ENCODE peak calls at places on chromosomes 5 and 9, in six cellular contexts. One of them, this sample, is unnamed.

GRCh38 chr9:14314424-14314928 is 535 bp upstream of the NFIB start:
- DNase-seq in brain microvascular endothelial cell: peak; percentile 90
- DNase-seq in HCEC 1CT: peak; percentile 32
- DNase-seq in Calu3: peak; percentile 58
- DNase-seq in right atrium auricular region: peak; percentile 84
- DNase-seq in SK-N-SH: peak; percentile 74
- DNase-seq in this sample: peak; percentile 72

GRCh38 chr5:42632501-42632900 is 124.1 kb upstream of the CCDC152 start:
- DNase-seq in brain microvascular endothelial cell: no peak
- DNase-seq in HCEC 1CT: no peak
- DNase-seq in Calu3: no peak
- DNase-seq in right atrium auricular region: no peak
- DNase-seq in SK-N-SH: no peak
- DNase-seq in this sample: peak; percentile 10

GRCh38 chr5:78886650-78887230 is 98.4 kb downstream of the ARSB start:
- DNase-seq in brain microvascular endothelial cell: no peak
- DNase-seq in HCEC 1CT: peak; percentile 18
- DNase-seq in Calu3: no peak
- DNase-seq in right atrium auricular region: no peak
- DNase-seq in SK-N-SH: peak; percentile 22
- DNase-seq in this sample: no peak

GRCh38 chr5:31385774-31386537 is 145.9 kb downstream of the DROSHA start:
- DNase-seq in brain microvascular endothelial cell: no peak
- DNase-seq in HCEC 1CT: no peak
- DNase-seq in Calu3: peak; percentile 34
- DNase-seq in right atrium auricular region: no peak
- DNase-seq in SK-N-SH: no peak
- DNase-seq in this sample: no peak

GRCh38 chr9:14310247-14310646 is 3.7 kb downstream of the NFIB start:
- DNase-seq in brain microvascular endothelial cell: no peak
- DNase-seq in HCEC 1CT: no peak
- DNase-seq in Calu3: no peak
- DNase-seq in right atrium auricular region: no peak
- DNase-seq in SK-N-SH: no peak
- DNase-seq in this sample: no peak

GRCh38 chr9:114779352-114779845 is 26.4 kb downstream of the TNFSF15 start:
- DNase-seq in brain microvascular endothelial cell: no peak
- DNase-seq in HCEC 1CT: no peak
- DNase-seq in Calu3: peak; percentile 89
- DNase-seq in right atrium auricular region: peak; percentile 75
- DNase-seq in SK-N-SH: no peak
- DNase-seq in this sample: peak; percentile 59

GRCh38 chr9:111287127-111287526 is 42.9 kb downstream of the OR2K2 start:
- DNase-seq in brain microvascular endothelial cell: peak; percentile 68
- DNase-seq in HCEC 1CT: peak; percentile 72
- DNase-seq in Calu3: no peak
- DNase-seq in right atrium auricular region: no peak
- DNase-seq in SK-N-SH: no peak
- DNase-seq in this sample: no peak

GRCh38 chr9:18941060-18941746 is 91.8 kb downstream of the SAXO1 start:
- DNase-seq in brain microvascular endothelial cell: no peak
- DNase-seq in HCEC 1CT: no peak
- DNase-seq in Calu3: no peak
- DNase-seq in right atrium auricular region: no peak
- DNase-seq in SK-N-SH: no peak
- DNase-seq in this sample: no peak

GRCh38 chr9:119117409-119117808 is 251.8 kb downstream of the BRINP1 start:
- DNase-seq in brain microvascular endothelial cell: no peak
- DNase-seq in HCEC 1CT: no peak
- DNase-seq in Calu3: no peak
- DNase-seq in right atrium auricular region: no peak
- DNase-seq in SK-N-SH: no peak
- DNase-seq in this sample: no peak

GRCh38 chr9:34647651-34648050 is 1.2 kb downstream of the GALT start:
- DNase-seq in brain microvascular endothelial cell: no peak
- DNase-seq in HCEC 1CT: no peak
- DNase-seq in Calu3: no peak
- DNase-seq in right atrium auricular region: no peak
- DNase-seq in SK-N-SH: no peak
- DNase-seq in this sample: no peak

GRCh38 chr9:72526901-72527800 is 5.7 kb downstream of the TMC1 start:
- DNase-seq in brain microvascular endothelial cell: peak; percentile 95
- DNase-seq in HCEC 1CT: peak; percentile 90
- DNase-seq in Calu3: peak; percentile 77
- DNase-seq in right atrium auricular region: peak; percentile 78
- DNase-seq in SK-N-SH: peak; percentile 5
- DNase-seq in this sample: peak; percentile 80

GRCh38 chr5:36934740-36935356 is 58.3 kb downstream of the NIPBL start:
- DNase-seq in brain microvascular endothelial cell: peak; percentile 27
- DNase-seq in HCEC 1CT: peak; percentile 19
- DNase-seq in Calu3: no peak
- DNase-seq in right atrium auricular region: no peak
- DNase-seq in SK-N-SH: no peak
- DNase-seq in this sample: no peak

GRCh38 chr5:113505181-113505580 is 8.3 kb upstream of the YTHDC2 start:
- DNase-seq in brain microvascular endothelial cell: peak; percentile 14
- DNase-seq in HCEC 1CT: peak; percentile 50
- DNase-seq in Calu3: no peak
- DNase-seq in right atrium auricular region: no peak
- DNase-seq in SK-N-SH: no peak
- DNase-seq in this sample: no peak

GRCh38 chr9:123167474-123167873 is 100.9 kb downstream of the STRBP start:
- DNase-seq in brain microvascular endothelial cell: no peak
- DNase-seq in HCEC 1CT: no peak
- DNase-seq in Calu3: no peak
- DNase-seq in right atrium auricular region: no peak
- DNase-seq in SK-N-SH: no peak
- DNase-seq in this sample: no peak

GRCh38 chr9:5321058-5321457 is 16.5 kb upstream of the RLN2 start:
- DNase-seq in brain microvascular endothelial cell: no peak
- DNase-seq in HCEC 1CT: peak; percentile 8
- DNase-seq in Calu3: no peak
- DNase-seq in right atrium auricular region: no peak
- DNase-seq in SK-N-SH: no peak
- DNase-seq in this sample: no peak

GRCh38 chr5:171688696-171689495 is 96.7 kb upstream of the SMIM23 start:
- DNase-seq in brain microvascular endothelial cell: no peak
- DNase-seq in HCEC 1CT: no peak
- DNase-seq in Calu3: no peak
- DNase-seq in right atrium auricular region: no peak
- DNase-seq in SK-N-SH: peak; percentile 42
- DNase-seq in this sample: peak; percentile 56

GRCh38 chr9:98989036-98990000 is 45.6 kb downstream of the COL15A1 start:
- DNase-seq in brain microvascular endothelial cell: peak; percentile 100
- DNase-seq in HCEC 1CT: peak; percentile 99
- DNase-seq in Calu3: no peak
- DNase-seq in right atrium auricular region: peak; percentile 96
- DNase-seq in SK-N-SH: no peak
- DNase-seq in this sample: peak; percentile 89

GRCh38 chr9:31210982-31211570 is 1173.4 kb upstream of the ACO1 start:
- DNase-seq in brain microvascular endothelial cell: no peak
- DNase-seq in HCEC 1CT: no peak
- DNase-seq in Calu3: no peak
- DNase-seq in right atrium auricular region: no peak
- DNase-seq in SK-N-SH: no peak
- DNase-seq in this sample: no peak

GRCh38 chr5:108536321-108536720 is 154.4 kb upstream of the FBXL17 start:
- DNase-seq in brain microvascular endothelial cell: no peak
- DNase-seq in HCEC 1CT: no peak
- DNase-seq in Calu3: no peak
- DNase-seq in right atrium auricular region: no peak
- DNase-seq in SK-N-SH: no peak
- DNase-seq in this sample: no peak

GRCh38 chr5:74120585-74120984 is 494.6 kb downstream of the ARHGEF28 start:
- DNase-seq in brain microvascular endothelial cell: no peak
- DNase-seq in HCEC 1CT: no peak
- DNase-seq in Calu3: no peak
- DNase-seq in right atrium auricular region: no peak
- DNase-seq in SK-N-SH: no peak
- DNase-seq in this sample: no peak

GRCh38 chr5:73061593-73061992 is 58.8 kb upstream of the TMEM171 start:
- DNase-seq in brain microvascular endothelial cell: no peak
- DNase-seq in HCEC 1CT: no peak
- DNase-seq in Calu3: no peak
- DNase-seq in right atrium auricular region: no peak
- DNase-seq in SK-N-SH: no peak
- DNase-seq in this sample: peak; percentile 20

GRCh38 chr5:133383580-133383939 is 228.8 kb downstream of the FSTL4 start:
- DNase-seq in brain microvascular endothelial cell: no peak
- DNase-seq in HCEC 1CT: no peak
- DNase-seq in Calu3: no peak
- DNase-seq in right atrium auricular region: no peak
- DNase-seq in SK-N-SH: no peak
- DNase-seq in this sample: no peak

GRCh38 chr5:148085934-148086333 is 22.2 kb downstream of the SPINK5 start:
- DNase-seq in brain microvascular endothelial cell: no peak
- DNase-seq in HCEC 1CT: no peak
- DNase-seq in Calu3: no peak
- DNase-seq in right atrium auricular region: no peak
- DNase-seq in SK-N-SH: no peak
- DNase-seq in this sample: no peak

GRCh38 chr9:112971415-112971814 is 40.6 kb downstream of the ZNF883 start:
- DNase-seq in brain microvascular endothelial cell: no peak
- DNase-seq in HCEC 1CT: no peak
- DNase-seq in Calu3: peak; percentile 4
- DNase-seq in right atrium auricular region: no peak
- DNase-seq in SK-N-SH: peak; percentile 35
- DNase-seq in this sample: peak; percentile 64

GRCh38 chr9:131078427-131079366 is 17.6 kb upstream of the AIF1L start:
- DNase-seq in brain microvascular endothelial cell: no peak
- DNase-seq in HCEC 1CT: no peak
- DNase-seq in Calu3: no peak
- DNase-seq in right atrium auricular region: no peak
- DNase-seq in SK-N-SH: no peak
- DNase-seq in this sample: no peak

GRCh38 chr5:179407191-179408175 is 62.2 kb upstream of the ADAMTS2 start:
- DNase-seq in brain microvascular endothelial cell: no peak
- DNase-seq in HCEC 1CT: no peak
- DNase-seq in Calu3: no peak
- DNase-seq in right atrium auricular region: peak; percentile 61
- DNase-seq in SK-N-SH: peak; percentile 64
- DNase-seq in this sample: no peak

GRCh38 chr9:133102190-133103021 is 18.6 kb downstream of the RALGDS start:
- DNase-seq in brain microvascular endothelial cell: no peak
- DNase-seq in HCEC 1CT: no peak
- DNase-seq in Calu3: no peak
- DNase-seq in right atrium auricular region: no peak
- DNase-seq in SK-N-SH: no peak
- DNase-seq in this sample: no peak

GRCh38 chr5:671459-672328 is 21.5 kb downstream of the TPPP start:
- DNase-seq in brain microvascular endothelial cell: peak; percentile 51
- DNase-seq in HCEC 1CT: peak; percentile 31
- DNase-seq in Calu3: peak; percentile 80
- DNase-seq in right atrium auricular region: no peak
- DNase-seq in SK-N-SH: peak; percentile 92
- DNase-seq in this sample: peak; percentile 68

GRCh38 chr5:95858661-95859326 is 36.3 kb upstream of the GLRX start:
- DNase-seq in brain microvascular endothelial cell: peak; percentile 99
- DNase-seq in HCEC 1CT: peak; percentile 99
- DNase-seq in Calu3: peak; percentile 95
- DNase-seq in right atrium auricular region: peak; percentile 98
- DNase-seq in SK-N-SH: peak; percentile 93
- DNase-seq in this sample: peak; percentile 92

GRCh38 chr5:172911976-172912375 is 47.2 kb upstream of the RPL26L1 start:
- DNase-seq in brain microvascular endothelial cell: no peak
- DNase-seq in HCEC 1CT: no peak
- DNase-seq in Calu3: no peak
- DNase-seq in right atrium auricular region: no peak
- DNase-seq in SK-N-SH: no peak
- DNase-seq in this sample: no peak

GRCh38 chr9:78314550-78314949 is 17.6 kb downstream of the PSAT1 start:
- DNase-seq in brain microvascular endothelial cell: no peak
- DNase-seq in HCEC 1CT: no peak
- DNase-seq in Calu3: no peak
- DNase-seq in right atrium auricular region: no peak
- DNase-seq in SK-N-SH: no peak
- DNase-seq in this sample: no peak

GRCh38 chr5:32076699-32077695 is 97.1 kb downstream of the GOLPH3 start:
- DNase-seq in brain microvascular endothelial cell: peak; percentile 47
- DNase-seq in HCEC 1CT: peak; percentile 47
- DNase-seq in Calu3: peak; percentile 42
- DNase-seq in right atrium auricular region: no peak
- DNase-seq in SK-N-SH: peak; percentile 61
- DNase-seq in this sample: peak; percentile 30

GRCh38 chr5:67577424-67577823 is 380.8 kb upstream of the CD180 start:
- DNase-seq in brain microvascular endothelial cell: no peak
- DNase-seq in HCEC 1CT: peak; percentile 86
- DNase-seq in Calu3: no peak
- DNase-seq in right atrium auricular region: no peak
- DNase-seq in SK-N-SH: no peak
- DNase-seq in this sample: no peak

GRCh38 chr9:129121483-129121882 is 10.3 kb downstream of the PTPA start:
- DNase-seq in brain microvascular endothelial cell: no peak
- DNase-seq in HCEC 1CT: no peak
- DNase-seq in Calu3: no peak
- DNase-seq in right atrium auricular region: no peak
- DNase-seq in SK-N-SH: no peak
- DNase-seq in this sample: no peak

GRCh38 chr5:134527961-134528424 is 2.5 kb downstream of the JADE2 start:
- DNase-seq in brain microvascular endothelial cell: no peak
- DNase-seq in HCEC 1CT: no peak
- DNase-seq in Calu3: no peak
- DNase-seq in right atrium auricular region: no peak
- DNase-seq in SK-N-SH: no peak
- DNase-seq in this sample: no peak

GRCh38 chr5:74938250-74938649 is 72.1 kb upstream of the FAM169A start:
- DNase-seq in brain microvascular endothelial cell: no peak
- DNase-seq in HCEC 1CT: peak; percentile 61
- DNase-seq in Calu3: no peak
- DNase-seq in right atrium auricular region: no peak
- DNase-seq in SK-N-SH: no peak
- DNase-seq in this sample: no peak

GRCh38 chr5:33850100-33850594 is 41.6 kb downstream of the ADAMTS12 start:
- DNase-seq in brain microvascular endothelial cell: peak; percentile 77
- DNase-seq in HCEC 1CT: peak; percentile 82
- DNase-seq in Calu3: peak; percentile 13
- DNase-seq in right atrium auricular region: no peak
- DNase-seq in SK-N-SH: no peak
- DNase-seq in this sample: peak; percentile 38

GRCh38 chr9:36922548-36922947 is 111.5 kb downstream of the PAX5 start:
- DNase-seq in brain microvascular endothelial cell: peak; percentile 60
- DNase-seq in HCEC 1CT: peak; percentile 10
- DNase-seq in Calu3: no peak
- DNase-seq in right atrium auricular region: no peak
- DNase-seq in SK-N-SH: no peak
- DNase-seq in this sample: no peak